ENCODE peak calls at places on chromosomes 11 and 22, in seven cellular contexts. F is cardiac fibroblast; J is CD8-positive, alpha-beta memory T cell; Q is HEK293T; X is GDM1; Y is stimulated activated CD4-positive, alpha-beta T cell treated with anti-CD3 and anti-CD28 coated beads, Interleukin-15, amount 100 ng/mL, for 1 hour; V is glutamatergic neuron. P is an unnamed sample.

GRCh38 chr11:62958547-62959071 is 26.2 kb downstream of the SLC22A6 start:
- DNase-seq in F (peak; percentile 17), V (no peak), Q (no peak), J (no peak), X (no peak), Y (no peak), P (no peak)

GRCh38 chr11:106691807-106692365 is 326.4 kb downstream of the GUCY1A2 start:
- DNase-seq in Q (no peak), Y (no peak), J (no peak), X (no peak), F (peak; percentile 43), V (no peak), P (no peak)

GRCh38 chr11:103959279-103959930 is 77.0 kb upstream of the DDI1 start:
- DNase-seq in Y (no peak), X (no peak), Q (no peak), F (peak; percentile 20), J (no peak), V (no peak), P (no peak)

GRCh38 chr11:27464155-27464759 is 8.3 kb downstream of the LGR4 start:
- DNase-seq in Q (no peak), X (no peak), F (peak; percentile 73), V (no peak), Y (no peak), J (no peak), P (no peak)

GRCh38 chr11:8092587-8093424 is 11.8 kb downstream of the TUB start:
- DNase-seq in J (no peak), F (peak; percentile 74), V (peak; percentile 67), X (no peak), Q (peak; percentile 72), Y (no peak), P (no peak)

GRCh38 chr11:6022954-6023353 is 7.6 kb downstream of the OR56A1 start:
- DNase-seq in F (peak; percentile 65), V (no peak), Q (peak; percentile 23), X (peak; percentile 0), J (no peak), Y (no peak), P (no peak)

GRCh38 chr11:101987370-101987769 is 59.9 kb upstream of the CFAP300 start:
- DNase-seq in Y (no peak), F (no peak), X (no peak), V (no peak), J (no peak), Q (peak; percentile 7), P (no peak)

GRCh38 chr22:29780781-29781676 is 13.9 kb downstream of the UQCR10 start:
- DNase-seq in F (peak; percentile 94), Y (no peak), Q (no peak), J (no peak), V (peak; percentile 27), X (no peak), P (no peak)

GRCh38 chr22:16824718-16825687 is at the start of gene XKR3:
- DNase-seq in X (peak; percentile 66), Q (no peak), Y (no peak), J (no peak), F (peak; percentile 36), V (no peak), P (no peak)

GRCh38 chr22:28034760-28035401 is 115.8 kb upstream of the PITPNB start:
- DNase-seq in Q (no peak), V (peak; percentile 57), X (no peak), Y (no peak), F (peak; percentile 88), J (no peak), P (no peak)